ENCODE peak calls at places on chromosomes 7 and 10, in seven cellular contexts. J is H9, R is mesendoderm, G is H1, C is IMR-90, Z is neuronal stem cell, I is mesenchymal stem cell. S is an unnamed sample.

GRCh38 chr7:21064698-21065648 is 278.3 kb upstream of the SP8 start:
- DNase-seq in J (no peak), R (no peak), G (no peak), C (no peak), Z (no peak), I (peak), S (no peak)

GRCh38 chr7:46586406-46586805 is 665.3 kb upstream of the IGFBP3 start:
- DNase-seq in J (no peak), R (no peak), G (no peak), C (peak), Z (no peak), I (peak), S (no peak)

GRCh38 chr7:46210467-46210866 is 289.4 kb upstream of the IGFBP3 start:
- DNase-seq in J (no peak), R (no peak), G (no peak), C (peak), Z (no peak), I (peak), S (peak)

GRCh38 chr10:23449677-23450220 is 10.9 kb downstream of the OTUD1 start:
- DNase-seq in J (no peak), R (no peak), G (peak), C (no peak), Z (no peak), I (no peak), S (no peak)

GRCh38 chr7:142249918-142250317 is 7.9 kb downstream of the PRSS58 start:
- DNase-seq in J (no peak), R (no peak), G (no peak), C (no peak), Z (no peak), I (no peak), S (no peak)

GRCh38 chr7:92834661-92835139 is 1.7 kb downstream of the CDK6 start:
- DNase-seq in J (peak), R (peak), G (peak), C (no peak), Z (peak), I (peak), S (no peak)

GRCh38 chr10:72564596-72564995 is 61.3 kb downstream of the MICU1 start:
- DNase-seq in J (no peak), R (no peak), G (no peak), C (peak), Z (no peak), I (peak), S (no peak)

GRCh38 chr10:128178319-128178937 is 52.2 kb upstream of the MKI67 start:
- DNase-seq in J (peak), R (peak), G (peak), C (peak), Z (peak), I (peak), S (peak)

GRCh38 chr10:123858907-123859650 is 32.5 kb downstream of the CPXM2 start:
- DNase-seq in J (no peak), R (no peak), G (peak), C (no peak), Z (no peak), I (no peak), S (no peak)

GRCh38 chr7:139730746-139731612 is 46.8 kb downstream of the HIPK2 start:
- DNase-seq in J (no peak), R (no peak), G (no peak), C (peak), Z (no peak), I (peak), S (no peak)

GRCh38 chr7:155955367-155955635 is 143.0 kb upstream of the SHH start:
- DNase-seq in J (no peak), R (no peak), G (no peak), C (no peak), Z (no peak), I (no peak), S (no peak)

GRCh38 chr7:147432068-147432467 is 1158.5 kb upstream of the C7orf33 start:
- DNase-seq in J (peak), R (peak), G (no peak), C (peak), Z (peak), I (no peak), S (no peak)

GRCh38 chr10:5040010-5040635 is 36.5 kb upstream of the AKR1C2 start:
- DNase-seq in J (no peak), R (peak), G (no peak), C (no peak), Z (no peak), I (no peak), S (no peak)

GRCh38 chr7:85774931-85775330 is 588.1 kb upstream of the SEMA3D start:
- DNase-seq in J (no peak), R (no peak), G (no peak), C (no peak), Z (no peak), I (no peak), S (no peak)

GRCh38 chr10:124719213-124719851 is 24.8 kb downstream of the FAM53B start:
- DNase-seq in J (no peak), R (peak), G (no peak), C (peak), Z (no peak), I (no peak), S (peak)

GRCh38 chr7:106065560-106066500 is 46.3 kb downstream of the SYPL1 start:
- DNase-seq in J (no peak), R (no peak), G (peak), C (no peak), Z (no peak), I (no peak), S (peak)

GRCh38 chr7:151453326-151453791 is 13.4 kb upstream of the CRYGN start:
- DNase-seq in J (peak), R (no peak), G (no peak), C (no peak), Z (no peak), I (no peak), S (no peak)

GRCh38 chr7:41809487-41810257 is 106.8 kb upstream of the INHBA start:
- DNase-seq in J (no peak), R (no peak), G (no peak), C (peak), Z (no peak), I (peak), S (no peak)
- H3K4ac ChIP-seq in J (no peak), R (no peak), G (no peak), C (peak), Z (no peak), I (no peak), S (no peak)

DNA sequence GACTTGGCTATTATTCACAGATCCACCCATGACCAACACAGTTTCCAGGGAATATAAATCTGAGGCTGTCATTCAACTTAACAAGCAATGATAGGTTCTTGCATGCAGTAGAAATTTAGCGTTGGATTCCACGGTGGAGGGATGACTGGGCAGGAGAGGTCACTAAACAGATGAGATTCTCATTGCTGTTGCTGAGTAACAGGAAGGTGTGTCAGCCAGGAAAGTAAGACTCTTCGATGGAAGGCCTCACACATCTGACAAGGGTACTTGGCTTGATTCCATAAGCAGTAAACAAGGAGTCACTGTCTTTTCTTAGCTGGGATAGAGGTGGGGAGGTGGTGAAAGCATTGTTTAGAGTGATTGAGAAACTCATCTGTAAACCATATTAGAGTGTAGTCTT is 1152.0 kb downstream of the SORCS3 start:
- DNase-seq in J (no peak), R (no peak), G (no peak), C (no peak), Z (no peak), I (no peak), S (no peak)
- H3K4ac ChIP-seq in J (no peak), R (no peak), G (no peak), C (no peak), Z (no peak), I (no peak), S (no peak)

DNA sequence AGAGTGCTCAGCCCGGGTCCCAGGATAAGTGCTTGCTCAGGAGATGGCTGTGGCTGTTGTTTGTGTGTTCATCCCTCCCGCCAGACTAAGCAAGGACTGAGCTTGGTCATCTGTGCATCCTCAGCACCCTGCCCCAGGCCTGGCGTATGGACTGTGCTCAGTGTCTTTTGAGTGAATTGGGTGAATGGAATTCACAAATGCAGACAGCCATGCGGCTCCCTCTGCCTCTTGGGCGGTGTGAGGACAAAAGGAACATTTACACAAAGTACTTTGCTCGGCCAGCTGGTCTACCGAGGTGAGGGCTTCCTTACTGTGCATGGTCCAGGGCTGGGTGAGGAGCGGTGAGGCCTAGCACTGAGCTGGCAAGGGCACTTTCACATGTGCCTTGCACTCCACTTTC is 120.2 kb downstream of the CDH23 start:
- DNase-seq in J (no peak), R (no peak), G (no peak), C (no peak), Z (no peak), I (no peak), S (no peak)
- H3K4ac ChIP-seq in J (no peak), R (no peak), G (no peak), C (no peak), Z (no peak), I (no peak), S (no peak)

GRCh38 chr7:116548506-116548905 is 23.7 kb downstream of the CAV1 start:
- DNase-seq in J (no peak), R (no peak), G (no peak), C (no peak), Z (no peak), I (no peak), S (no peak)
- H3K4ac ChIP-seq in J (no peak), R (no peak), G (no peak), C (no peak), Z (no peak), I (peak), S (no peak)

DNA sequence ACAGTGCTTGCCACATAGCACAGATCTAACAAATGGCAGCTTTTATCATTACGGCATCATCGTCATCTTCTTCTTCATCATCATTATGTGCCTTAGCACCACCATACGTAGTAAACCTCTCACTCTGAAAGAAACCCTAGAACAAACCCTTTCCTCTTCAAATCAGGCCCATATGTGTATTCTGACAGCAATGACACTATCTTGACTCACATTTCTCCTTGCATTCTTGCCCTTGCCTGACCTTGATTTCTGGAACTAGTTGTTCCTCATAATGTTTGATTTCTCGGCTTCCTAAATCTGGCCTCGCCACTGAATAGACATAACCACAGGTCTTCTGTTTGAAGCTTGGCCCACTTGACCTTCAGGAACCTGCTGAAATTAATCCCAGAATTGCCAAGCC is 115.3 kb downstream of the DGKI start:
- DNase-seq in J (no peak), R (no peak), G (no peak), C (peak), Z (no peak), I (no peak), S (no peak)
- H3K4ac ChIP-seq in J (no peak), R (no peak), G (no peak), C (no peak), Z (no peak), I (no peak), S (no peak)